ENCODE peak calls at places on chromosomes 12 and 14, in five cellular contexts. One of them, this sample, is unnamed.

GRCh38 chr12:55060470-55060869 is 40.7 kb downstream of the NEUROD4 start:
- DNase-seq in activated T-cell treated with anti-CD3 and anti-CD28 coated beads for 24 hours: peak
- DNase-seq in kidney tubule cell: no peak
- DNase-seq in activated T-helper 1 cell treated with anti-CD3 and anti-CD28 coated beads, Interleukin-2, amount 50 U/mL, for 16 hours: no peak
- DNase-seq in G401: no peak
- DNase-seq in this sample: no peak

GRCh38 chr14:88628033-88628432 is 65.2 kb downstream of the ZC3H14 start:
- DNase-seq in activated T-cell treated with anti-CD3 and anti-CD28 coated beads for 24 hours: no peak
- DNase-seq in kidney tubule cell: no peak
- DNase-seq in activated T-helper 1 cell treated with anti-CD3 and anti-CD28 coated beads, Interleukin-2, amount 50 U/mL, for 16 hours: no peak
- DNase-seq in G401: no peak
- DNase-seq in this sample: no peak

GRCh38 chr12:14418526-14418925 is 53.0 kb downstream of the ATF7IP start:
- DNase-seq in activated T-cell treated with anti-CD3 and anti-CD28 coated beads for 24 hours: no peak
- DNase-seq in kidney tubule cell: peak
- DNase-seq in activated T-helper 1 cell treated with anti-CD3 and anti-CD28 coated beads, Interleukin-2, amount 50 U/mL, for 16 hours: no peak
- DNase-seq in G401: no peak
- DNase-seq in this sample: no peak

GRCh38 chr12:67617619-67618018 is 30.9 kb upstream of the DYRK2 start:
- DNase-seq in activated T-cell treated with anti-CD3 and anti-CD28 coated beads for 24 hours: no peak
- DNase-seq in kidney tubule cell: peak
- DNase-seq in activated T-helper 1 cell treated with anti-CD3 and anti-CD28 coated beads, Interleukin-2, amount 50 U/mL, for 16 hours: no peak
- DNase-seq in G401: no peak
- DNase-seq in this sample: no peak

GRCh38 chr14:55071870-55072640 is 20.6 kb downstream of the MAPK1IP1L start:
- DNase-seq in activated T-cell treated with anti-CD3 and anti-CD28 coated beads for 24 hours: peak
- DNase-seq in kidney tubule cell: peak
- DNase-seq in activated T-helper 1 cell treated with anti-CD3 and anti-CD28 coated beads, Interleukin-2, amount 50 U/mL, for 16 hours: no peak
- DNase-seq in G401: peak
- DNase-seq in this sample: no peak

GRCh38 chr14:23916038-23916437 is 37.5 kb upstream of the DHRS4 start:
- DNase-seq in activated T-cell treated with anti-CD3 and anti-CD28 coated beads for 24 hours: no peak
- DNase-seq in kidney tubule cell: no peak
- DNase-seq in activated T-helper 1 cell treated with anti-CD3 and anti-CD28 coated beads, Interleukin-2, amount 50 U/mL, for 16 hours: no peak
- DNase-seq in G401: no peak
- DNase-seq in this sample: no peak

GRCh38 chr12:52037248-52037861 is 13.9 kb upstream of the NR4A1 start:
- DNase-seq in activated T-cell treated with anti-CD3 and anti-CD28 coated beads for 24 hours: no peak
- DNase-seq in kidney tubule cell: peak
- DNase-seq in activated T-helper 1 cell treated with anti-CD3 and anti-CD28 coated beads, Interleukin-2, amount 50 U/mL, for 16 hours: no peak
- DNase-seq in G401: no peak
- DNase-seq in this sample: no peak

GRCh38 chr12:116690016-116690709 is 47.7 kb downstream of the SPRING1 start:
- DNase-seq in activated T-cell treated with anti-CD3 and anti-CD28 coated beads for 24 hours: no peak
- DNase-seq in kidney tubule cell: no peak
- DNase-seq in activated T-helper 1 cell treated with anti-CD3 and anti-CD28 coated beads, Interleukin-2, amount 50 U/mL, for 16 hours: no peak
- DNase-seq in G401: no peak
- DNase-seq in this sample: no peak

GRCh38 chr14:39491134-39491541 is 58.9 kb upstream of the FBXO33 start:
- DNase-seq in activated T-cell treated with anti-CD3 and anti-CD28 coated beads for 24 hours: no peak
- DNase-seq in kidney tubule cell: peak
- DNase-seq in activated T-helper 1 cell treated with anti-CD3 and anti-CD28 coated beads, Interleukin-2, amount 50 U/mL, for 16 hours: no peak
- DNase-seq in G401: peak
- DNase-seq in this sample: no peak

GRCh38 chr12:52246720-52247621 is 13.9 kb downstream of the KRT7 start:
- DNase-seq in activated T-cell treated with anti-CD3 and anti-CD28 coated beads for 24 hours: no peak
- DNase-seq in kidney tubule cell: peak
- DNase-seq in activated T-helper 1 cell treated with anti-CD3 and anti-CD28 coated beads, Interleukin-2, amount 50 U/mL, for 16 hours: no peak
- DNase-seq in G401: no peak
- DNase-seq in this sample: no peak

GRCh38 chr12:115489253-115489652 is 788.2 kb downstream of the MED13L start:
- DNase-seq in activated T-cell treated with anti-CD3 and anti-CD28 coated beads for 24 hours: no peak
- DNase-seq in kidney tubule cell: no peak
- DNase-seq in activated T-helper 1 cell treated with anti-CD3 and anti-CD28 coated beads, Interleukin-2, amount 50 U/mL, for 16 hours: no peak
- DNase-seq in G401: no peak
- DNase-seq in this sample: no peak